ENCODE peak calls at places on chromosomes 1 and 21, in eight cellular contexts. X is IMR-90, D is SK-N-SH, H is A549, V is K562, W is H1, F is GM12878, E is HepG2. Y is an unnamed sample.

GRCh38 chr1:10694274-10694632 is 102.2 kb downstream of the CASZ1 start:
- DNase-seq in F (no peak), X (no peak), E (no peak), W (no peak), H (peak), V (no peak), D (no peak), Y (no peak)

GRCh38 chr1:202199141-202199889 is 5.7 kb downstream of the LGR6 start:
- DNase-seq in X (no peak), E (no peak), W (no peak), V (no peak), F (no peak), D (no peak), H (no peak), Y (no peak)

GRCh38 chr1:206419250-206419649 is 51.0 kb upstream of the IKBKE start:
- DNase-seq in W (no peak), D (no peak), E (no peak), V (peak), H (no peak), X (no peak), F (no peak), Y (no peak)

GRCh38 chr1:71593523-71593922 is 512.7 kb upstream of the ZRANB2 start:
- DNase-seq in V (no peak), E (no peak), F (no peak), H (no peak), D (no peak), W (no peak), X (peak), Y (no peak)

GRCh38 chr1:180270767-180271639 is 40.9 kb downstream of the LHX4 start:
- DNase-seq in D (no peak), W (no peak), V (peak), H (no peak), E (peak), X (peak), F (no peak), Y (no peak)

GRCh38 chr1:182674346-182675246 is 9.8 kb downstream of the RGS8 start:
- DNase-seq in W (no peak), F (no peak), D (no peak), E (no peak), V (no peak), H (no peak), X (no peak), Y (no peak)

GRCh38 chr1:50415235-50416149 is 7.8 kb downstream of the DMRTA2 start:
- DNase-seq in E (no peak), D (peak), H (no peak), X (no peak), F (no peak), W (no peak), V (peak), Y (peak)

GRCh38 chr1:1946540-1946939 is 27.5 kb upstream of the TMEM52 start:
- DNase-seq in E (no peak), F (no peak), H (no peak), W (no peak), D (no peak), X (peak), V (no peak), Y (no peak)

GRCh38 chr1:233491953-233492627 is 121.8 kb upstream of the KCNK1 start:
- DNase-seq in V (no peak), X (no peak), E (no peak), F (no peak), W (no peak), H (no peak), D (no peak), Y (no peak)

DNA sequence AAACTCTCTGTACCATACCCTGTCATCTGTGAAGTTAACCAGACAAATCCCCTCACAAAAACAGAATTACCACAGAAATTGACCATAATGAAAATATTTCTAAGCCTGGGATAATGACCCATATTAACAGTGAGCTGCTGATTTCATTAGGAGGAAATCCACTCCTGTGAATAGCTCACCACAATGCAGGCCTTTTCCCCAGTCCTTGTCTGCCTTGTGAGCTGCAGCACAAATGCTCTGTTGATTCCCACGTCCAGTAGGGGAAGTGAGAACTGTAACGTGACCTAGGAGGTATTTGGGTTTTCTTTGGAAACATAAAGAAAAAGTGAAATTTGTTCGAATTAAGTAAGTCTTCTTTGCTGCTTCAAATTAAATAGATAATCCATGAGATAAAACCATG is 30.1 kb upstream of the CD101 start:
- DNase-seq in W (no peak), H (no peak), F (no peak), D (peak), X (no peak), V (no peak), E (no peak), Y (no peak)
- TF ChIP-seq USF2 in W (no peak), H (no peak), F (no peak), D (no peak), X (no peak), V (no peak), E (no peak), Y (no peak)

GRCh38 chr21:35321322-35322200 is 272.5 kb upstream of the RUNX1 start:
- DNase-seq in W (no peak), V (no peak), E (no peak), D (no peak), F (no peak), H (no peak), X (no peak), Y (no peak)
- TF ChIP-seq USF2 in W (no peak), V (no peak), E (no peak), D (no peak), F (no peak), H (no peak), X (no peak), Y (no peak)

DNA sequence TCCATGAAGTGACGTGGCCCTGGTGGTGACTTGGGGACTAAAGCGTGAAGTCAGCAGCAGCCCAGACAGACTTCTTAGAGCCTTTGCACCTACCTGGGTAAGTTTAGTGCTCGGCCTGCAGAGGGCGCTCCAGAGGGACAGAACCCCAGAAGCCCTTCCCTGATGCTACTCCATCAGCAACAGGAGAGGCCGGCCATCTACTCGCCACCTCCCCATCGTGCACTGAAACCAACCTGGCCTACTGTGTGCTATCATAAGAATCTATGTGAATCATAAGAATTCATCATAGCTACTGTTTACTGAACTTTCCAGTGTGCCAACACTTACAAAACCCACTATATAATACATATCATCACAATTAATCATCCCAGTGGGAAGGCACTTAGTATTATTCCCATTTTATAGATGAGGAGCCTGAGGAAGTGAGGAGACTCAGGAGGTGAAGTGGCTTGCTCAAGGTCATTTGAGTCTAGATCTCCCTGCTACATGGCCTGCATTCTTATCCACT is 7.9 kb upstream of the EDN2 start:
- DNase-seq in D (no peak), X (no peak), W (no peak), V (peak), F (no peak), E (no peak), H (no peak), Y (peak)
- TF ChIP-seq USF2 in D (no peak), X (no peak), W (no peak), V (no peak), F (no peak), E (no peak), H (no peak), Y (no peak)

GRCh38 chr1:230498704-230499103 is 72.6 kb upstream of the PGBD5 start:
- DNase-seq in W (no peak), F (no peak), E (no peak), D (no peak), H (no peak), X (no peak), V (no peak), Y (no peak)
- TF ChIP-seq USF2 in W (no peak), F (no peak), E (no peak), D (no peak), H (no peak), X (no peak), V (no peak), Y (no peak)

Y was measured in WTC11.